ENCODE peak calls at places on chromosomes 1 and 21, in four cellular contexts. One of them, this sample, is unnamed.

GRCh38 chr1:95035536-95035935 is 37.2 kb downstream of the ALG14 start:
- DNase-seq in dermis blood vessel endothelial cell: no peak
- DNase-seq in left ventricle myocardium inferior: no peak
- DNase-seq in effector memory CD8-positive, alpha-beta T cell: no peak
- DNase-seq in this sample: no peak

GRCh38 chr21:18369115-18369514 is 34.5 kb downstream of the TMPRSS15 start:
- DNase-seq in left ventricle myocardium inferior: no peak
- DNase-seq in effector memory CD8-positive, alpha-beta T cell: no peak
- DNase-seq in dermis blood vessel endothelial cell: no peak
- DNase-seq in this sample: no peak

GRCh38 chr1:175043824-175044223 is 20.6 kb upstream of the MRPS14 start:
- DNase-seq in dermis blood vessel endothelial cell: no peak
- DNase-seq in left ventricle myocardium inferior: no peak
- DNase-seq in effector memory CD8-positive, alpha-beta T cell: no peak
- DNase-seq in this sample: no peak

GRCh38 chr1:189180057-189180456 is 1297.6 kb downstream of the BRINP3 start:
- DNase-seq in dermis blood vessel endothelial cell: no peak
- DNase-seq in left ventricle myocardium inferior: no peak
- DNase-seq in effector memory CD8-positive, alpha-beta T cell: no peak
- DNase-seq in this sample: no peak

GRCh38 chr1:12088607-12089006 is 25.5 kb downstream of the TNFRSF8 start:
- DNase-seq in left ventricle myocardium inferior: no peak
- DNase-seq in dermis blood vessel endothelial cell: no peak
- DNase-seq in effector memory CD8-positive, alpha-beta T cell: peak; percentile 30
- DNase-seq in this sample: peak; percentile 44

GRCh38 chr1:78540056-78540455 is 49.3 kb downstream of the PTGFR start:
- DNase-seq in effector memory CD8-positive, alpha-beta T cell: no peak
- DNase-seq in dermis blood vessel endothelial cell: no peak
- DNase-seq in left ventricle myocardium inferior: no peak
- DNase-seq in this sample: no peak

GRCh38 chr1:236421022-236421421 is 26.9 kb downstream of the EDARADD start:
- DNase-seq in left ventricle myocardium inferior: no peak
- DNase-seq in effector memory CD8-positive, alpha-beta T cell: no peak
- DNase-seq in dermis blood vessel endothelial cell: no peak
- DNase-seq in this sample: no peak

GRCh38 chr1:203744008-203744972 is 20.7 kb upstream of the LAX1 start:
- DNase-seq in effector memory CD8-positive, alpha-beta T cell: no peak
- DNase-seq in left ventricle myocardium inferior: peak; percentile 45
- DNase-seq in dermis blood vessel endothelial cell: no peak
- DNase-seq in this sample: no peak

GRCh38 chr1:163709636-163710035 is 387.9 kb downstream of the NUF2 start:
- DNase-seq in left ventricle myocardium inferior: no peak
- DNase-seq in effector memory CD8-positive, alpha-beta T cell: no peak
- DNase-seq in dermis blood vessel endothelial cell: no peak
- DNase-seq in this sample: no peak

GRCh38 chr1:39508857-39509305 is 17.4 kb downstream of the BMP8A start:
- DNase-seq in effector memory CD8-positive, alpha-beta T cell: no peak
- DNase-seq in left ventricle myocardium inferior: no peak
- DNase-seq in dermis blood vessel endothelial cell: peak; percentile 13
- DNase-seq in this sample: no peak

GRCh38 chr1:153610334-153611023 is 2.5 kb downstream of the S100A16 start:
- DNase-seq in dermis blood vessel endothelial cell: peak; percentile 60
- DNase-seq in effector memory CD8-positive, alpha-beta T cell: no peak
- DNase-seq in left ventricle myocardium inferior: no peak
- DNase-seq in this sample: no peak